ENCODE peak calls at places on chromosomes 4 and X, in seven cellular contexts. H is adrenal gland, O is NCI-H1105, N is skeletal muscle cell, R is IMR-90, S is GM13977, I is HEK293T. L is an unnamed sample.

GRCh38 chr4:108483077-108483476 is 137.3 kb upstream of the RPL34 start:
- DNase-seq in I (no peak), R (no peak), N (no peak), O (no peak), S (no peak), H (no peak), L (no peak)

GRCh38 chrX:55619547-55619946 is 3.7 kb upstream of the FOXR2 start:
- DNase-seq in O (no peak), N (no peak), R (no peak), I (no peak), S (no peak), H (no peak), L (no peak)

GRCh38 chr4:52982246-52982950 is 120.3 kb downstream of the RASL11B start:
- DNase-seq in H (no peak), R (peak), I (peak), N (no peak), O (peak), S (peak), L (no peak)

GRCh38 chrX:24347871-24348270 is 12.6 kb upstream of the SUPT20HL1 start:
- DNase-seq in S (no peak), R (peak), O (no peak), I (peak), N (no peak), H (no peak), L (no peak)

GRCh38 chr4:148330724-148331123 is 111.5 kb downstream of the NR3C2 start:
- DNase-seq in S (no peak), I (no peak), R (no peak), O (no peak), H (no peak), N (no peak), L (no peak)

GRCh38 chr4:112778520-112778919 is 141.6 kb downstream of the LARP7 start:
- DNase-seq in R (no peak), H (no peak), O (no peak), N (no peak), S (no peak), I (no peak), L (no peak)

GRCh38 chr4:140373328-140374129 is at the start of gene SCOC:
- DNase-seq in R (peak), I (peak), H (peak), S (peak), O (peak), N (peak), L (peak)

GRCh38 chr4:166044871-166045270 is 171.8 kb downstream of the TLL1 start:
- DNase-seq in H (no peak), R (no peak), I (no peak), S (no peak), O (no peak), N (no peak), L (no peak)

GRCh38 chr4:169243808-169244207 is 26.9 kb downstream of the SH3RF1 start:
- DNase-seq in S (no peak), O (no peak), N (peak), I (no peak), R (peak), H (no peak), L (no peak)

GRCh38 chr4:83247415-83248357 is 36.9 kb downstream of the COQ2 start:
- DNase-seq in O (no peak), I (no peak), H (no peak), R (no peak), N (no peak), S (no peak), L (no peak)

GRCh38 chr4:119113033-119113655 is 22.5 kb upstream of the MYOZ2 start:
- DNase-seq in R (peak), H (no peak), N (peak), S (no peak), I (no peak), O (no peak), L (no peak)

GRCh38 chr4:16078195-16078756 is 5.5 kb downstream of the PROM1 start:
- DNase-seq in S (no peak), I (no peak), R (no peak), O (no peak), H (no peak), N (no peak), L (no peak)

GRCh38 chr4:122855491-122855890 is 28.9 kb downstream of the FGF2 start:
- DNase-seq in O (no peak), I (no peak), H (no peak), S (no peak), N (no peak), R (no peak), L (no peak)

GRCh38 chr4:186291256-186291890 is 25.4 kb downstream of the F11 start:
- DNase-seq in I (no peak), N (no peak), H (no peak), R (no peak), S (no peak), O (no peak), L (no peak)

GRCh38 chr4:83644677-83645639 is 109.0 kb downstream of the GPAT3 start:
- DNase-seq in R (peak), I (peak), O (peak), S (peak), H (peak), N (peak), L (peak)

GRCh38 chr4:89939994-89940393 is 45.3 kb downstream of the MMRN1 start:
- DNase-seq in S (no peak), O (peak), I (no peak), H (no peak), R (no peak), N (no peak), L (no peak)

GRCh38 chr4:6742989-6743388 is 27.0 kb downstream of the BLOC1S4 start:
- DNase-seq in I (no peak), O (no peak), R (no peak), N (no peak), H (no peak), S (no peak), L (no peak)

GRCh38 chr4:185559913-185560281 is 24.6 kb upstream of the PDLIM3 start:
- DNase-seq in H (no peak), R (peak), I (no peak), S (no peak), O (no peak), N (peak), L (no peak)

GRCh38 chr4:94469221-94469784 is 17.6 kb downstream of the PDLIM5 start:
- DNase-seq in O (no peak), H (no peak), S (no peak), I (no peak), R (no peak), N (no peak), L (no peak)

GRCh38 chr4:7411896-7412585 is 22.7 kb downstream of the PSAPL1 start:
- DNase-seq in H (no peak), I (no peak), N (no peak), R (no peak), S (no peak), O (no peak), L (no peak)

GRCh38 chr4:174697164-174697563 is 131.9 kb downstream of the GLRA3 start:
- DNase-seq in I (no peak), H (no peak), S (no peak), O (no peak), R (no peak), N (no peak), L (no peak)

GRCh38 chr4:38529189-38530115 is 134.5 kb upstream of the KLF3 start:
- DNase-seq in N (no peak), S (peak), H (peak), R (no peak), I (no peak), O (no peak), L (peak)

GRCh38 chr4:117868201-117868600 is 166.1 kb upstream of the NDST3 start:
- DNase-seq in R (no peak), O (no peak), N (no peak), H (no peak), S (no peak), I (no peak), L (no peak)

GRCh38 chrX:151699746-151700145 is 4.5 kb downstream of the PRRG3 start:
- DNase-seq in S (no peak), N (no peak), I (no peak), R (no peak), H (no peak), O (no peak), L (no peak)

GRCh38 chr4:151962138-151962845 is 201.5 kb upstream of the GATB start:
- DNase-seq in H (no peak), S (no peak), I (no peak), O (no peak), R (no peak), N (no peak), L (no peak)

GRCh38 chr4:84691170-84691691 is 108.3 kb downstream of the CDS1 start:
- DNase-seq in N (peak), S (no peak), R (peak), I (no peak), H (no peak), O (no peak), L (no peak)

GRCh38 chrX:21926527-21927278 is 13.8 kb upstream of the SMS start:
- DNase-seq in R (peak), S (no peak), O (no peak), I (no peak), H (no peak), N (peak), L (no peak)

GRCh38 chrX:103664363-103664762 is 22.1 kb downstream of the MORF4L2 start:
- DNase-seq in R (no peak), I (no peak), H (no peak), S (no peak), N (no peak), O (no peak), L (no peak)